ENCODE peak calls at places on chromosome 16, in five cellular contexts. X is ACHN, T is H7, H is Peyer's patch, B is tibial artery. K is an unnamed sample.

GRCh38 chr16:4702466-4702808 is 9.1 kb downstream of the NUDT16L1 start:
- DNase-seq in X (peak; percentile 27), T (peak; percentile 14), H (no peak), B (no peak), K (no peak)

GRCh38 chr16:30006659-30007377 is 4.0 kb downstream of the DOC2A start:
- DNase-seq in X (no peak), T (no peak), H (no peak), B (no peak), K (no peak)

GRCh38 chr16:57509231-57509923 is 23.1 kb upstream of the DOK4 start:
- DNase-seq in X (no peak), T (peak; percentile 32), H (no peak), B (no peak), K (no peak)

GRCh38 chr16:67195676-67196075 is 3.3 kb upstream of the ELMO3 start:
- DNase-seq in X (no peak), T (no peak), H (no peak), B (no peak), K (no peak)

GRCh38 chr16:47705268-47705667 is 244.1 kb downstream of the PHKB start:
- DNase-seq in X (no peak), T (no peak), H (no peak), B (no peak), K (no peak)

GRCh38 chr16:27237229-27238015 is 31.1 kb downstream of the NSMCE1 start:
- DNase-seq in X (no peak), T (peak; percentile 50), H (peak; percentile 79), B (peak; percentile 62), K (no peak)

GRCh38 chr16:85551319-85551978 is 61.7 kb upstream of the GSE1 start:
- DNase-seq in X (no peak), T (no peak), H (no peak), B (no peak), K (no peak)

GRCh38 chr16:64983983-64984382 is 137.9 kb downstream of the CDH11 start:
- DNase-seq in X (peak; percentile 71), T (peak; percentile 44), H (no peak), B (no peak), K (no peak)

GRCh38 chr16:1709356-1709755 is 3.4 kb downstream of the MAPK8IP3 start:
- DNase-seq in X (no peak), T (no peak), H (no peak), B (no peak), K (no peak)

GRCh38 chr16:50509521-50510341 is 38.5 kb upstream of the NKD1 start:
- DNase-seq in X (peak; percentile 37), T (peak; percentile 80), H (peak; percentile 50), B (no peak), K (no peak)

GRCh38 chr16:73636196-73636595 is 588.3 kb upstream of the ZFHX3 start:
- DNase-seq in X (no peak), T (no peak), H (no peak), B (no peak), K (no peak)

GRCh38 chr16:649646-650045 is 481 bp downstream of the WDR90 start:
- DNase-seq in X (peak; percentile 33), T (peak; percentile 78), H (no peak), B (no peak), K (no peak)

GRCh38 chr16:89095401-89095974 is 1.8 kb downstream of the ACSF3 start:
- DNase-seq in X (no peak), T (peak; percentile 81), H (no peak), B (no peak), K (no peak)

GRCh38 chr16:80824623-80825364 is 20.4 kb upstream of the CDYL2 start:
- DNase-seq in X (peak; percentile 73), T (peak; percentile 34), H (peak; percentile 81), B (no peak), K (no peak)

GRCh38 chr16:84617068-84617630 is 729 bp downstream of the COTL1 start:
- DNase-seq in X (peak; percentile 33), T (peak; percentile 80), H (peak; percentile 75), B (no peak), K (no peak)

GRCh38 chr16:85563515-85564276 is 49.4 kb upstream of the GSE1 start:
- DNase-seq in X (peak; percentile 90), T (no peak), H (peak; percentile 82), B (peak; percentile 89), K (no peak)

GRCh38 chr16:87305505-87306391 is 11.4 kb downstream of the C16orf95 start:
- DNase-seq in X (no peak), T (peak; percentile 86), H (no peak), B (no peak), K (no peak)

GRCh38 chr16:67100569-67101300 is 9.0 kb upstream of the PHAF1 start:
- DNase-seq in X (peak; percentile 58), T (peak; percentile 48), H (no peak), B (no peak), K (no peak)

GRCh38 chr16:84829168-84829965 is 9.6 kb downstream of the CRISPLD2 start:
- DNase-seq in X (peak; percentile 98), T (no peak), H (no peak), B (peak; percentile 89), K (no peak)

GRCh38 chr16:15639061-15639568 is 3.8 kb downstream of the MARF1 start:
- DNase-seq in X (no peak), T (no peak), H (peak; percentile 65), B (no peak), K (no peak)

GRCh38 chr16:85857406-85857805 is 41.6 kb upstream of the IRF8 start:
- DNase-seq in X (no peak), T (no peak), H (peak; percentile 35), B (peak; percentile 41), K (no peak)

GRCh38 chr16:1902547-1903219 is 15.5 kb downstream of the HS3ST6 start:
- DNase-seq in X (no peak), T (no peak), H (no peak), B (no peak), K (no peak)

GRCh38 chr16:17106243-17106791 is 364.4 kb downstream of the XYLT1 start:
- DNase-seq in X (no peak), T (peak; percentile 55), H (no peak), B (no peak), K (no peak)

GRCh38 chr16:855471-855870 is 54.9 kb upstream of the GNG13 start:
- DNase-seq in X (no peak), T (no peak), H (no peak), B (no peak), K (no peak)

GRCh38 chr16:67120025-67120424 is 10.3 kb downstream of the PHAF1 start:
- DNase-seq in X (no peak), T (no peak), H (no peak), B (peak; percentile 3), K (no peak)

GRCh38 chr16:48206594-48207242 is 37.4 kb upstream of the LONP2 start:
- DNase-seq in X (no peak), T (no peak), H (peak; percentile 68), B (peak; percentile 13), K (no peak)

GRCh38 chr16:71626018-71626857 is at the start of gene MARVELD3:
- DNase-seq in X (no peak), T (peak; percentile 99), H (peak; percentile 91), B (peak; percentile 64), K (no peak)

GRCh38 chr16:85528528-85529387 is 84.4 kb upstream of the GSE1 start:
- DNase-seq in X (peak; percentile 46), T (no peak), H (peak; percentile 65), B (no peak), K (no peak)